ENCODE peak calls at places on chromosomes 6 and 20, in eight cellular contexts. Q is heart left ventricle; Y is H7; Z is psoas muscle; R is activated CD8-positive, alpha-beta memory T cell treated with anti-CD3 and anti-CD28 coated beads for 1 hour; V is left cardiac atrium; C is IMR-90; H is stimulated activated CD4-positive, alpha-beta T cell treated with anti-CD3 and anti-CD28 coated beads, Interleukin-4, amount 100 ng/mL, for 4 hours. S is an unnamed sample.

GRCh38 chr6:157659536-157660271 is 163.3 kb upstream of the SNX9 start:
- DNase-seq in R (no peak), V (no peak), H (no peak), Z (no peak), Y (no peak), Q (no peak), C (no peak), S (no peak)

GRCh38 chr6:157464653-157465535 is 83.9 kb downstream of the ZDHHC14 start:
- DNase-seq in V (no peak), H (no peak), C (no peak), Q (no peak), Z (peak), R (no peak), Y (peak), S (no peak)

GRCh38 chr20:33796263-33796906 is 14.8 kb upstream of the CHMP4B start:
- DNase-seq in Z (no peak), H (no peak), C (no peak), R (no peak), Y (peak), V (no peak), Q (no peak), S (no peak)

GRCh38 chr6:161019324-161019839 is 27.8 kb downstream of the MAP3K4 start:
- DNase-seq in H (no peak), C (no peak), V (no peak), Z (no peak), Q (no peak), Y (no peak), R (no peak), S (no peak)

GRCh38 chr6:5457036-5457435 is 195.7 kb downstream of the FARS2 start:
- DNase-seq in Y (no peak), V (peak), C (peak), H (no peak), R (no peak), Q (peak), Z (peak), S (no peak)

GRCh38 chr20:43392561-43392960 is 65.1 kb upstream of the SRSF6 start:
- DNase-seq in V (no peak), Z (no peak), C (no peak), H (no peak), Y (no peak), R (no peak), Q (no peak), S (no peak)

GRCh38 chr20:63005240-63005861 is 1.4 kb downstream of the BHLHE23 start:
- DNase-seq in C (no peak), Q (no peak), R (no peak), Y (peak), V (no peak), H (no peak), Z (no peak), S (no peak)

GRCh38 chr6:157558049-157558448 is 177.1 kb downstream of the ZDHHC14 start:
- DNase-seq in R (no peak), C (peak), Z (no peak), Q (no peak), V (no peak), Y (no peak), H (no peak), S (no peak)

GRCh38 chr6:6994796-6995195 is 113.0 kb upstream of the RREB1 start:
- DNase-seq in Y (no peak), R (no peak), C (no peak), V (peak), Q (peak), H (no peak), Z (peak), S (no peak)

GRCh38 chr6:165988757-165989456 is 178.7 kb downstream of the TBXT start:
- DNase-seq in C (no peak), H (no peak), Y (peak), Z (no peak), V (peak), R (no peak), Q (no peak), S (no peak)

GRCh38 chr6:17429381-17430061 is 36.1 kb downstream of the CAP2 start:
- DNase-seq in R (no peak), C (peak), Q (no peak), H (no peak), Z (no peak), Y (no peak), V (no peak), S (no peak)

GRCh38 chr6:111429571-111429970 is 53.4 kb downstream of the REV3L start:
- DNase-seq in Q (no peak), V (no peak), Y (peak), Z (no peak), H (no peak), C (no peak), R (no peak), S (no peak)

GRCh38 chr6:99219788-99220187 is 129.7 kb downstream of the FAXC start:
- DNase-seq in C (no peak), R (no peak), H (no peak), Q (no peak), Y (peak), V (no peak), Z (no peak), S (no peak)

GRCh38 chr6:82246802-82247633 is 526 bp downstream of the IBTK start:
- DNase-seq in Q (peak), R (no peak), V (peak), C (peak), Y (no peak), Z (peak), H (no peak), S (peak)

GRCh38 chr6:34391711-34392496 is 565 bp downstream of the NUDT3 start:
- DNase-seq in H (peak), Y (peak), Q (peak), V (peak), Z (peak), C (peak), R (no peak), S (peak)

GRCh38 chr6:3389390-3390167 is 67.3 kb downstream of the SLC22A23 start:
- DNase-seq in H (no peak), R (no peak), Y (no peak), Q (no peak), Z (peak), V (peak), C (peak), S (no peak)

GRCh38 chr6:48535569-48535968 is 424.6 kb upstream of the PTCHD4 start:
- DNase-seq in V (no peak), Z (no peak), R (no peak), H (no peak), Q (no peak), Y (peak), C (peak), S (no peak)

GRCh38 chr20:39936401-39936800 is 752.6 kb downstream of the MAFB start:
- DNase-seq in Q (no peak), C (no peak), R (no peak), H (no peak), Y (no peak), Z (no peak), V (no peak), S (no peak)

GRCh38 chr6:36930483-36930882 is 24.1 kb upstream of the PI16 start:
- DNase-seq in R (no peak), Y (no peak), V (no peak), C (no peak), H (no peak), Q (no peak), Z (no peak), S (no peak)

GRCh38 chr6:140009286-140009685 is 634.8 kb upstream of the CITED2 start:
- DNase-seq in H (no peak), C (no peak), Q (no peak), V (no peak), Y (no peak), Z (no peak), R (no peak), S (no peak)

GRCh38 chr6:44289726-44290125 is 19.5 kb downstream of the TMEM151B start:
- DNase-seq in R (no peak), C (no peak), Y (no peak), Z (no peak), H (no peak), Q (no peak), V (no peak), S (no peak)

GRCh38 chr6:87909849-87910248 is 137.8 kb upstream of the SPACA1 start:
- DNase-seq in Q (no peak), H (no peak), R (no peak), Y (no peak), Z (no peak), V (peak), C (peak), S (no peak)

GRCh38 chr6:161100072-161100471 is 108.5 kb downstream of the MAP3K4 start:
- DNase-seq in Q (no peak), C (no peak), Y (no peak), R (no peak), V (no peak), Z (no peak), H (no peak), S (no peak)

GRCh38 chr6:125486881-125487280 is 185.1 kb upstream of the HDDC2 start:
- DNase-seq in Y (no peak), C (no peak), Z (no peak), Q (no peak), V (no peak), R (no peak), H (no peak), S (no peak)

GRCh38 chr6:150204705-150205472 is 62.0 kb downstream of the PPP1R14C start:
- DNase-seq in Y (no peak), C (no peak), V (peak), Q (peak), R (no peak), H (no peak), Z (peak), S (no peak)

GRCh38 chr20:62080249-62080993 is 14.7 kb upstream of the TAF4 start:
- DNase-seq in R (no peak), V (no peak), Z (no peak), Y (no peak), C (no peak), Q (no peak), H (no peak), S (no peak)

GRCh38 chr6:43636312-43636667 is 650 bp downstream of the MAD2L1BP start:
- DNase-seq in Y (no peak), R (no peak), Z (no peak), H (no peak), Q (no peak), C (peak), V (no peak), S (no peak)